ENCODE peak calls at places on chromosomes 1 and 21, in ten cellular contexts. P is NCI-H2081; S is stimulated activated CD8-positive, alpha-beta memory T cell treated with anti-CD3 and anti-CD28 coated beads, Interleukin-4, amount 100 ng/mL, for 4 hours; H is HFF-Myc; Z is fibroblast of the aortic adventitia; U is T-helper 1 cell; T is germinal center; F is T-helper 2 cell; E is tibial nerve; X is Panc1. D is an unnamed sample.

GRCh38 chr1:236223273-236223672 is 58.5 kb downstream of the ERO1B start:
- DNase-seq in E (no peak), H (no peak), T (no peak), P (no peak), X (no peak), Z (no peak), U (no peak), F (no peak), S (no peak), D (no peak)

GRCh38 chr21:16913010-16913409 is 599.8 kb upstream of the CXADR start:
- DNase-seq in U (no peak), E (no peak), F (no peak), T (no peak), S (no peak), X (no peak), P (no peak), H (no peak), Z (no peak), D (no peak)

GRCh38 chr1:45381243-45381642 is 41.0 kb upstream of the MUTYH start:
- DNase-seq in U (no peak), Z (no peak), X (no peak), S (no peak), H (no peak), F (no peak), E (no peak), T (no peak), P (no peak), D (peak)

GRCh38 chr21:20451051-20451450 is 547.2 kb upstream of the NCAM2 start:
- DNase-seq in T (no peak), P (no peak), E (no peak), U (no peak), S (no peak), H (peak), F (no peak), X (no peak), Z (no peak), D (no peak)

GRCh38 chr1:178538192-178538916 is 25.4 kb downstream of the TEX35 start:
- DNase-seq in E (no peak), H (no peak), F (no peak), U (no peak), P (no peak), X (no peak), T (no peak), S (no peak), Z (peak), D (no peak)

GRCh38 chr1:230399321-230400006 is 26.7 kb downstream of the PGBD5 start:
- DNase-seq in T (no peak), U (no peak), H (no peak), S (no peak), X (no peak), P (no peak), Z (no peak), E (no peak), F (no peak), D (no peak)

GRCh38 chr1:207959141-207959825 is 48.4 kb upstream of the CD34 start:
- DNase-seq in E (peak), P (no peak), F (no peak), Z (peak), X (no peak), H (no peak), S (no peak), T (peak), U (no peak), D (no peak)

GRCh38 chr21:42734323-42734971 is 81.0 kb downstream of the PDE9A start:
- DNase-seq in X (no peak), Z (no peak), E (no peak), T (no peak), S (no peak), P (no peak), H (no peak), F (no peak), U (no peak), D (no peak)

GRCh38 chr1:246966502-246966901 is 34.8 kb upstream of the AHCTF1 start:
- DNase-seq in Z (no peak), T (no peak), H (no peak), X (no peak), E (no peak), S (no peak), F (no peak), U (no peak), P (no peak), D (no peak)

GRCh38 chr1:78237364-78237916 is 191.7 kb downstream of the GIPC2 start:
- DNase-seq in H (no peak), P (no peak), X (no peak), S (no peak), F (no peak), E (no peak), T (no peak), Z (no peak), U (no peak), D (no peak)

GRCh38 chr1:16068356-16069270 is 4.8 kb downstream of the FAM131C start:
- DNase-seq in P (no peak), X (no peak), S (no peak), F (no peak), U (no peak), E (no peak), Z (peak), T (no peak), H (no peak), D (no peak)

GRCh38 chr1:198598796-198599321 is 40.0 kb upstream of the PTPRC start:
- DNase-seq in U (no peak), H (no peak), S (no peak), Z (no peak), X (no peak), P (no peak), F (no peak), E (no peak), T (peak), D (no peak)

GRCh38 chr21:46114963-46115362 is 17.1 kb downstream of the COL6A2 start:
- DNase-seq in S (no peak), F (no peak), T (no peak), U (no peak), P (no peak), H (no peak), E (peak), Z (no peak), X (no peak), D (no peak)

GRCh38 chr1:169957884-169958283 is 64.2 kb upstream of the SCYL3 start:
- DNase-seq in P (no peak), T (no peak), U (no peak), X (no peak), S (no peak), F (no peak), Z (no peak), E (no peak), H (no peak), D (no peak)

GRCh38 chr1:248906741-248907661 is 966 bp downstream of the PGBD2 start:
- DNase-seq in Z (peak), X (no peak), P (no peak), S (no peak), H (no peak), T (no peak), E (no peak), U (no peak), F (no peak), D (no peak)

GRCh38 chr21:36105327-36105842 is 29.5 kb upstream of the CBR3 start:
- DNase-seq in P (no peak), H (no peak), U (no peak), Z (no peak), F (no peak), S (no peak), E (no peak), T (no peak), X (no peak), D (no peak)

GRCh38 chr1:183515002-183515689 is 42.8 kb downstream of the SMG7 start:
- DNase-seq in F (no peak), P (no peak), Z (peak), X (peak), S (no peak), U (no peak), H (peak), T (no peak), E (no peak), D (no peak)

GRCh38 chr1:212554401-212554800 is 54.2 kb upstream of the ATF3 start:
- DNase-seq in H (no peak), U (no peak), P (no peak), X (no peak), E (no peak), Z (peak), S (no peak), T (no peak), F (no peak), D (no peak)

GRCh38 chr1:117611121-117611601 is 5.3 kb downstream of the TENT5C start:
- DNase-seq in H (no peak), T (no peak), Z (no peak), F (no peak), U (no peak), P (no peak), X (no peak), E (no peak), S (no peak), D (no peak)

GRCh38 chr1:225378880-225379279 is 49.0 kb downstream of the LBR start:
- DNase-seq in S (no peak), H (no peak), Z (peak), T (no peak), P (no peak), U (no peak), E (no peak), X (no peak), F (no peak), D (peak)

GRCh38 chr1:193542668-193543067 is 356.3 kb upstream of the B3GALT2 start:
- DNase-seq in E (no peak), P (no peak), X (no peak), U (no peak), T (no peak), H (no peak), F (no peak), S (no peak), Z (no peak), D (no peak)

GRCh38 chr1:173420330-173420806 is 56.8 kb upstream of the PRDX6 start:
- DNase-seq in U (no peak), X (no peak), Z (peak), H (peak), F (peak), S (peak), E (no peak), T (no peak), P (peak), D (peak)

GRCh38 chr1:92095868-92096267 is 15.7 kb downstream of the BTBD8 start:
- DNase-seq in H (no peak), E (no peak), T (no peak), F (no peak), Z (no peak), S (no peak), U (no peak), P (no peak), X (no peak), D (no peak)

GRCh38 chr21:46003575-46004007 is 22.0 kb downstream of the COL6A1 start:
- DNase-seq in F (no peak), P (no peak), Z (no peak), U (peak), E (peak), S (no peak), X (no peak), T (no peak), H (no peak), D (no peak)

GRCh38 chr1:81477704-81478103 is 323.0 kb upstream of the ADGRL2 start:
- DNase-seq in X (no peak), H (no peak), F (no peak), P (no peak), S (no peak), E (no peak), Z (no peak), T (no peak), U (no peak), D (no peak)

GRCh38 chr1:6703016-6703415 is 1.4 kb upstream of the DNAJC11 start:
- DNase-seq in H (peak), T (no peak), S (no peak), Z (no peak), X (no peak), U (no peak), P (no peak), E (no peak), F (no peak), D (no peak)

GRCh38 chr1:44950892-44951291 is 35.5 kb downstream of the EIF2B3 start:
- DNase-seq in T (no peak), X (no peak), E (no peak), Z (no peak), S (no peak), H (no peak), P (no peak), F (no peak), U (no peak), D (no peak)

GRCh38 chr1:241640867-241641542 is 836 bp upstream of the CHML start:
- DNase-seq in T (peak), X (no peak), F (no peak), E (no peak), U (no peak), S (no peak), H (no peak), Z (no peak), P (no peak), D (no peak)

GRCh38 chr1:92736395-92736794 is 48.5 kb downstream of the EVI5 start:
- DNase-seq in S (no peak), P (no peak), T (no peak), U (no peak), E (no peak), X (no peak), H (no peak), Z (peak), F (no peak), D (no peak)

GRCh38 chr1:203463469-203464062 is 12.0 kb upstream of the PRELP start:
- DNase-seq in U (no peak), T (no peak), E (no peak), Z (peak), X (no peak), P (no peak), S (no peak), F (no peak), H (no peak), D (no peak)

D was measured in keratinocyte.